ENCODE peak calls at places on chromosomes 2 and 18, in seven cellular contexts. One of them, this sample, is unnamed.

GRCh38 chr2:101047075-101047766 is 45.1 kb downstream of the RPL31 start:
- DNase-seq in HCT116: peak
- DNase-seq in breast epithelium: peak
- DNase-seq in K562: no peak
- DNase-seq in sigmoid colon: no peak
- DNase-seq in transverse colon: no peak
- DNase-seq in endothelial cell of umbilical vein: peak
- DNase-seq in this sample: no peak

GRCh38 chr2:37790462-37790861 is 119.0 kb upstream of the CDC42EP3 start:
- DNase-seq in HCT116: no peak
- DNase-seq in breast epithelium: no peak
- DNase-seq in K562: no peak
- DNase-seq in sigmoid colon: no peak
- DNase-seq in transverse colon: no peak
- DNase-seq in endothelial cell of umbilical vein: no peak
- DNase-seq in this sample: no peak

GRCh38 chr2:223086360-223086981 is 34.5 kb downstream of the KCNE4 start:
- DNase-seq in HCT116: no peak
- DNase-seq in breast epithelium: no peak
- DNase-seq in K562: no peak
- DNase-seq in sigmoid colon: no peak
- DNase-seq in transverse colon: no peak
- DNase-seq in endothelial cell of umbilical vein: no peak
- DNase-seq in this sample: no peak

GRCh38 chr18:54928236-54928635 is 31.0 kb downstream of the CCDC68 start:
- DNase-seq in HCT116: no peak
- DNase-seq in breast epithelium: no peak
- DNase-seq in K562: no peak
- DNase-seq in sigmoid colon: no peak
- DNase-seq in transverse colon: no peak
- DNase-seq in endothelial cell of umbilical vein: no peak
- DNase-seq in this sample: no peak

GRCh38 chr2:24722141-24722790 is 70.9 kb downstream of the PTRHD1 start:
- DNase-seq in HCT116: no peak
- DNase-seq in breast epithelium: no peak
- DNase-seq in K562: no peak
- DNase-seq in sigmoid colon: no peak
- DNase-seq in transverse colon: no peak
- DNase-seq in endothelial cell of umbilical vein: no peak
- DNase-seq in this sample: no peak

GRCh38 chr2:215900203-215900611 is 113.1 kb downstream of the MREG start:
- DNase-seq in HCT116: no peak
- DNase-seq in breast epithelium: no peak
- DNase-seq in K562: no peak
- DNase-seq in sigmoid colon: no peak
- DNase-seq in transverse colon: no peak
- DNase-seq in endothelial cell of umbilical vein: no peak
- DNase-seq in this sample: no peak

GRCh38 chr2:173187911-173188788 is 112.5 kb downstream of the MAP3K20 start:
- DNase-seq in HCT116: no peak
- DNase-seq in breast epithelium: no peak
- DNase-seq in K562: peak
- DNase-seq in sigmoid colon: no peak
- DNase-seq in transverse colon: no peak
- DNase-seq in endothelial cell of umbilical vein: no peak
- DNase-seq in this sample: no peak

GRCh38 chr2:157928372-157928771 is 52.2 kb upstream of the ACVR1 start:
- DNase-seq in HCT116: no peak
- DNase-seq in breast epithelium: no peak
- DNase-seq in K562: no peak
- DNase-seq in sigmoid colon: no peak
- DNase-seq in transverse colon: no peak
- DNase-seq in endothelial cell of umbilical vein: no peak
- DNase-seq in this sample: no peak

GRCh38 chr2:1746174-1747064 is 2.1 kb upstream of the PXDN start:
- DNase-seq in HCT116: no peak
- DNase-seq in breast epithelium: no peak
- DNase-seq in K562: no peak
- DNase-seq in sigmoid colon: no peak
- DNase-seq in transverse colon: no peak
- DNase-seq in endothelial cell of umbilical vein: no peak
- DNase-seq in this sample: peak

GRCh38 chr2:27959496-27959895 is 69.0 kb downstream of the BABAM2 start:
- DNase-seq in HCT116: no peak
- DNase-seq in breast epithelium: no peak
- DNase-seq in K562: no peak
- DNase-seq in sigmoid colon: peak
- DNase-seq in transverse colon: peak
- DNase-seq in endothelial cell of umbilical vein: peak
- DNase-seq in this sample: no peak

GRCh38 chr2:130264046-130264445 is 65.8 kb upstream of the TUBA3E start:
- DNase-seq in HCT116: no peak
- DNase-seq in breast epithelium: no peak
- DNase-seq in K562: no peak
- DNase-seq in sigmoid colon: no peak
- DNase-seq in transverse colon: no peak
- DNase-seq in endothelial cell of umbilical vein: no peak
- DNase-seq in this sample: no peak

GRCh38 chr2:157473585-157473984 is 29.7 kb upstream of the CYTIP start:
- DNase-seq in HCT116: no peak
- DNase-seq in breast epithelium: no peak
- DNase-seq in K562: no peak
- DNase-seq in sigmoid colon: no peak
- DNase-seq in transverse colon: no peak
- DNase-seq in endothelial cell of umbilical vein: no peak
- DNase-seq in this sample: no peak

GRCh38 chr2:240790370-240791210 is 29.4 kb downstream of the KIF1A start:
- DNase-seq in HCT116: no peak
- DNase-seq in breast epithelium: no peak
- DNase-seq in K562: no peak
- DNase-seq in sigmoid colon: peak
- DNase-seq in transverse colon: no peak
- DNase-seq in endothelial cell of umbilical vein: no peak
- DNase-seq in this sample: peak

DNA sequence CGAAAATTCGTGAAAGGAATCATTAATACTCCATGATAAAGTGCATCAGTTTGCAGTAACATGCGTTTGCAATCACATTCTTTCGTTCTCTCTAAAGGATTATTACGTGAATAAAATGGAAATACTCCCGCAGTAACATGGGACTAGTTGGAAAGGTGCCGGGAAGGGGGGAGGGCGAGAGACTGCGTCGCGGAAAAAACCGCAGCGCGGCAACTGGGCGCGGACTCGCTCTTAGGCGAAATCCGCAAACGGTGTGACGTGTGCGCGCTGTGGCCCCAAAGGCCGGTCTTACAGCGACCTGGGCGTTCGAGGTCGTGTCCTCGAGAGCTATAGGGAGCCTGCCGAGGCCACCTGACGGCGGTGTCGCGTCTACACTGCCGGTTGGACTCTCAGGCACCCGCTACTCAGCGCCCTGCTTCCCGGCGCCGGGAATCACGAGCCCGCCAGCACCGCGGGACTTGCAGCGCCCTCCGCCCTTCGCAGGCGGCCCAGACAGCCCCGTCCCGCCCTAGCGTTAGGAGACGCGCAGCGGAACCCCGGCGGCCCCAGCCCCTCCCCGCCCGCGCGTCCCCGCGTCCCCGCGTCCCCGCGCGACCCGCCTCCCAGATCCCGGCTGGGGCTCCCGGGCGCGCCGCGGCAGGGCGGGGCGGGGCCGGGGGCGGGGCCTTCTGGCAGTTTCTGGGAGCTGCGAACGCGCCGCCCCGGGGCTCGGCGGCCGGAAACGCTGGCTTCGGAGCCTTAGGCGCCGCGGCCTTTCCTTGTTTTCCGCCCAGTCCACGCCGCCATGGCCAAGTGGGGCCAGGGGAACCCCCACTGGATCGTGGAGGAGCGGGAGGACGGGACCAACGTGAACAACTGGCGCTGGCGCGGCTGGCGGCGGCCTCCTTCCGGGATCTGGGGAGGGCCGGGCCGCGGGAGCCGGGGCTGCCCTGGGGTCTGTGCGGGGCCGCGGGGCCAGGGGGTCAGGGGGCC is 15.1 kb downstream of the C2orf74 start:
- DNase-seq in HCT116: peak
- DNase-seq in breast epithelium: peak
- DNase-seq in K562: peak
- DNase-seq in sigmoid colon: peak
- DNase-seq in transverse colon: peak
- DNase-seq in endothelial cell of umbilical vein: peak
- DNase-seq in this sample: peak
- TF ChIP-seq POLR2A in HCT116: peak
- TF ChIP-seq POLR2A in breast epithelium: peak
- TF ChIP-seq POLR2A in K562: peak
- TF ChIP-seq POLR2A in sigmoid colon: peak
- TF ChIP-seq POLR2A in transverse colon: peak
- TF ChIP-seq POLR2A in endothelial cell of umbilical vein: peak
- TF ChIP-seq POLR2A in this sample: peak

DNA sequence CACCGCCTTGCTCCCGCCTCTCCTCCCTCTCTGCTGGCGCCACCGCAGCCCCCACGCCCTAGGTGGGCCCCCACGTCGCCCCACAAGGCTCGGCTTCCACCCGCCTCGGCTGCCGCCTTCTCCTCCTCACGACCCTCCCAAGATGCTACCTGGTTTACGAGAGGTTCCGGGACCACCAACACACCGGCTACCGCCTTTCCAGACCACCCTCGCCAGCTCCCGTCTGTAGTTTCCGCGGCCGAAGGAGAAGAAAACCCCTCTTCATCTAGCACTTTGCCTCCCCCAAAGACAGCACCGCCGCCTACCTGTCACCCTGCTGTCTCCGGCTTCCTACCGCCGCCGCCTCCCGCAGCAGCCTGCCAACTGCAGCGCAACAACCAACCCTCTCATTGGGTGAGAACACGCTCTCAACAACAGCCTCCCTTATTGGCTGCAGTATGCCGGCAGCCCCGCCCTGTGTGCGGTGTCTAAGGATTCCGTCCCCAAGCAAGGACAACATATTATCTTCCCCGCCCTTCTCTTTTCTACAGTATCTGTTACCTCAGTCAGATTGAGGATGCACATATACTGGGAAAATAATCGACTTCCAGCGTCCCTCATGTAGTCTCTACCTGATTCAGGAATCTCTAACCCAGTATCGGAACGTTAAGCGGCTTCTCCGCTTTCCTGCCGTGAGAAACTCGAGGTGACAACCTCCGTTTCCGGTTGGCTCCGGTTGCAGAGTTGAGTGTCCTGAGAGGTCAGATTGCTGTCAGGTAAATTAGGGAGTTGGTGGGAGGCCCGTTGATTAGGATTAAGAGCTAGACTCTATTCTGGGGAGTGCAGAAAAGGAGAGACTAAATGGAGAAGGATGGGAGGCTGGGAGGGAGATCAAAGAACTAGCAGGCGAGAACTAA is at the start of the genes HYCC2 and NDUFB3:
- DNase-seq in HCT116: peak
- DNase-seq in breast epithelium: peak
- DNase-seq in K562: peak
- DNase-seq in sigmoid colon: peak
- DNase-seq in transverse colon: peak
- DNase-seq in endothelial cell of umbilical vein: peak
- DNase-seq in this sample: peak
- TF ChIP-seq POLR2AphosphoS5 in HCT116: peak
- TF ChIP-seq POLR2AphosphoS5 in breast epithelium: peak
- TF ChIP-seq POLR2AphosphoS5 in K562: peak
- TF ChIP-seq POLR2AphosphoS5 in sigmoid colon: peak
- TF ChIP-seq POLR2AphosphoS5 in transverse colon: peak
- TF ChIP-seq POLR2AphosphoS5 in endothelial cell of umbilical vein: peak
- TF ChIP-seq POLR2AphosphoS5 in this sample: peak

DNA sequence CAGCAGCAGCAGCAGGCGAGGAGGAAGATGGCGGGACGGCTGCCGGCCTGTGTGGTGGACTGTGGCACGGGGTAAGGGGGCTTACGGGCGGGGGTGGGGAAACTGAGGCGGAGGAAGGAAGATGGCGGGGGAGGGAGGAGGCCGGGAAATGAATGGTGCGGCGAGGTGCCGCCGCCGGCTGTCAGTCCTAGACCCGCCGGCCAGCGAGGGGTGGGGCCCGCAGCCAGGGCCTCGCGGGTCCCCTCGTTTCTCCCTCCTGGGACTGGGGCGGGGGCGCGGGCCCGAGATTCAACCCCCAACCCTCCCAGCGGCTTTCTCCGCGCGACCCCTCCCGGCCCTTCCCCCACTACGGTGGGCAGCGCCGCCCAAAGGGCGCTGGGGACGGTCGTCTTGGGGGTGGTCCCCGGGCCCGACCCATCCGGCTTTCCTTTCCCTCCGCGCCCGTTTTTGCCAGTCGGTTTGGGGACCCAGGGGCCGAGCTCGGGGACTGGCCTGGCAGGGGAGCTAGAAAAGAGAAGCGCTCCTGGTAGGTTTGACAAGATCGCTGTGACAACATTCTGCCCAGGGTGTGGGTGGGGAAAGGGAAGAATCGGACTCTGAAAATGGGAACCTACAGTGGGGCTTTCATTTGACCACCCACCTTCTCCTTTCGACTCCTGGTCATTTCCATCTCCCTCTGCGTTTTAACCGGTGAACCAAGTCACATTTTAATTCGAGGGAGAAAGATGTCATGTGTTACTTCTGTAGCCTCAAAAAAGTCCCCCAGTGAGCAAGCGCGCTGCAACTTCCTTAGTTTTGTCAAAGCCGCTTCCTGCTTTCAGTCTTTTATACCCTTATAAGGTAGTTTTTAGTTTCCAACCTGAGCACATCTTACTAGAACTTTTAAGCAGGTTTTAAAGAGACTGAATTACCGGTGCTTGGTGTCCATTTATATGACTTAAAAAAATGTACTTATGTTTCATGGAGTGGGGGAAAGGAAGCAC is 655 bp downstream of the ACTR3 start:
- DNase-seq in HCT116: peak
- DNase-seq in breast epithelium: peak
- DNase-seq in K562: peak
- DNase-seq in sigmoid colon: peak
- DNase-seq in transverse colon: peak
- DNase-seq in endothelial cell of umbilical vein: peak
- DNase-seq in this sample: peak
- TF ChIP-seq POLR2A in HCT116: no peak
- TF ChIP-seq POLR2A in breast epithelium: peak
- TF ChIP-seq POLR2A in K562: peak
- TF ChIP-seq POLR2A in sigmoid colon: peak
- TF ChIP-seq POLR2A in transverse colon: peak
- TF ChIP-seq POLR2A in endothelial cell of umbilical vein: peak
- TF ChIP-seq POLR2A in this sample: peak

DNA sequence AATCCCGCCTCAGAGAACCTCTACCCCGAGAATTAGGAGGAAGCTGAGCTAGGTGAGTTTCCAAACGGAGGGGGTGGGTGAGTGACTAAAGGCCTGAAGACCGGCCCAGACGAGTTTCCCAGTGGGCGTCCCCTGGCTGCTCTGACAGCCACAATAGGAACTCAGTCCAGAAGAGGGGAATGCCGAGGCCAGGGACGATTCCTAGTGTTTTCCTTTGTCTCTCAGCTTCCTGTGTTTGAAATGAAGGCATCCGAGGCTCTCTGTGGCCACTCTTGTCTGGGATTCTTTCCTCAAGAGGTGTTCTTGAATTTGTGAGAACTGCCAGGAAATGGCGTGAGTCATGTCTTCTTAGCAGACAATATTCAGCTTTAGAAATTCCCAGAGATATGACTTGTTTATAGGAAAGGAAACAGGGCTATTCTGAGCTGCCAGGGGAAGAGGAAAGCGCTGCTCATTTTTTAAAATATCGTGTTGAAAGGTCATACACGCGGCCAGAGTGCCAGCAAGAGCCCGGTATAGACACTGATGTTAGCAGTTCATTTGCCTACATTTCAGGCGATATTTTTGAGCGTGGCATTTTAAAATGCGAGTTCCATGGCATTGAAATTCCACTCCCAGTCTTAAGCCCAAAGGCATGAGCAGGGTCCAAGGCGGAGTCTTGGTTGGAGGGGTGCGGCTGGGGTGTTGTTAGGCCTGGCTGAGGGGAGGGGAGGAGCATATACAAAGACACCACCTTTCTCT is 169.1 kb upstream of the KLF7 start:
- DNase-seq in HCT116: peak
- DNase-seq in breast epithelium: no peak
- DNase-seq in K562: peak
- DNase-seq in sigmoid colon: peak
- DNase-seq in transverse colon: peak
- DNase-seq in endothelial cell of umbilical vein: peak
- DNase-seq in this sample: no peak
- TF ChIP-seq POLR2AphosphoS5 in HCT116: peak
- TF ChIP-seq POLR2AphosphoS5 in breast epithelium: peak
- TF ChIP-seq POLR2AphosphoS5 in K562: no peak
- TF ChIP-seq POLR2AphosphoS5 in sigmoid colon: peak
- TF ChIP-seq POLR2AphosphoS5 in transverse colon: peak
- TF ChIP-seq POLR2AphosphoS5 in endothelial cell of umbilical vein: peak
- TF ChIP-seq POLR2AphosphoS5 in this sample: no peak

This sample was measured in spleen.